ENCODE peak calls at places on chromosomes 5 and 9, in four cellular contexts. U is GM13976, G is heart left ventricle, Z is fibroblast of mammary gland. H is an unnamed sample.

GRCh38 chr9:38018964-38019602 is 49.9 kb downstream of the SHB start:
- DNase-seq in G (peak; percentile 46), Z (peak; percentile 84), U (no peak), H (peak; percentile 49)

GRCh38 chr9:109821711-109822110 is 41.7 kb downstream of the PALM2AKAP2 start:
- DNase-seq in Z (no peak), G (no peak), U (no peak), H (no peak)

GRCh38 chr5:1514027-1514818 is 9.5 kb downstream of the LPCAT1 start:
- DNase-seq in G (peak; percentile 24), U (no peak), Z (no peak), H (no peak)

GRCh38 chr9:38700695-38701094 is 19.2 kb downstream of the FAM240B start:
- DNase-seq in Z (peak; percentile 28), U (no peak), G (no peak), H (no peak)

GRCh38 chr9:131734165-131734610 is 5.7 kb downstream of the RAPGEF1 start:
- DNase-seq in U (no peak), G (peak; percentile 58), Z (no peak), H (no peak)

GRCh38 chr5:167934561-167934971 is 356.9 kb upstream of the WWC1 start:
- DNase-seq in Z (peak; percentile 54), U (no peak), G (peak; percentile 93), H (no peak)

GRCh38 chr9:111963995-111964394 is 67.4 kb downstream of the UGCG start:
- DNase-seq in Z (no peak), U (no peak), G (no peak), H (no peak)

GRCh38 chr5:67214036-67214435 is 17.4 kb upstream of the CD180 start:
- DNase-seq in Z (no peak), G (no peak), U (no peak), H (no peak)

GRCh38 chr5:139401546-139401945 is 2.3 kb downstream of the SPATA24 start:
- DNase-seq in G (no peak), U (no peak), Z (no peak), H (no peak)

GRCh38 chr5:32147959-32148358 is 26.2 kb downstream of the GOLPH3 start:
- DNase-seq in Z (no peak), G (no peak), U (no peak), H (no peak)

GRCh38 chr5:132104561-132104960 is 31.0 kb downstream of the CSF2 start:
- DNase-seq in Z (peak; percentile 79), G (no peak), U (no peak), H (no peak)

GRCh38 chr5:73312146-73312871 is 136.3 kb downstream of the FOXD1 start:
- DNase-seq in Z (peak; percentile 68), U (no peak), G (no peak), H (peak; percentile 89)

GRCh38 chr5:121780406-121780805 is 71.3 kb upstream of the FTMT start:
- DNase-seq in U (no peak), Z (no peak), G (no peak), H (no peak)

GRCh38 chr9:109101810-109102209 is 17.9 kb downstream of the TMEM245 start:
- DNase-seq in G (no peak), U (peak; percentile 27), Z (peak; percentile 80), H (no peak)

GRCh38 chr5:113615708-113616107 is 102.2 kb downstream of the YTHDC2 start:
- DNase-seq in G (no peak), U (no peak), Z (no peak), H (no peak)

GRCh38 chr5:2896371-2897275 is 145.1 kb upstream of the IRX2 start:
- DNase-seq in G (no peak), U (no peak), Z (no peak), H (no peak)

GRCh38 chr5:8908055-8908683 is 637.7 kb downstream of the SEMA5A start:
- DNase-seq in U (peak; percentile 8), G (no peak), Z (peak; percentile 50), H (no peak)

GRCh38 chr9:76658510-76659231 is 105.6 kb upstream of the PCA3 start:
- DNase-seq in G (no peak), Z (peak; percentile 81), U (peak; percentile 62), H (peak; percentile 43)

GRCh38 chr5:61435368-61435767 is 103.3 kb downstream of the ZSWIM6 start:
- DNase-seq in G (no peak), U (no peak), Z (no peak), H (no peak)

GRCh38 chr9:134670851-134671281 is 29.3 kb downstream of the COL5A1 start:
- DNase-seq in U (no peak), Z (no peak), G (no peak), H (no peak)

GRCh38 chr9:76634356-76635054 is 129.7 kb upstream of the PCA3 start:
- DNase-seq in Z (peak; percentile 79), U (no peak), G (no peak), H (peak; percentile 47)

GRCh38 chr9:115200711-115201505 is 83.0 kb upstream of the TNC start:
- DNase-seq in G (no peak), Z (peak; percentile 97), U (no peak), H (no peak)

GRCh38 chr5:110951373-110951791 is 120.1 kb upstream of the TSLP start:
- DNase-seq in G (no peak), Z (peak; percentile 26), U (no peak), H (no peak)

GRCh38 chr5:132376694-132377641 is 7.5 kb downstream of the SLC22A5 start:
- DNase-seq in Z (no peak), U (no peak), G (peak; percentile 53), H (no peak)

GRCh38 chr5:44499381-44499780 is 110.2 kb upstream of the FGF10 start:
- DNase-seq in U (no peak), G (no peak), Z (no peak), H (no peak)

GRCh38 chr5:132221781-132222648 is 5.6 kb downstream of the P4HA2 start:
- DNase-seq in G (peak; percentile 75), Z (peak; percentile 86), U (no peak), H (peak; percentile 78)

GRCh38 chr9:91844656-91845291 is 105.3 kb downstream of the ROR2 start:
- DNase-seq in Z (no peak), U (no peak), G (no peak), H (no peak)

GRCh38 chr9:134661299-134661698 is 19.7 kb downstream of the COL5A1 start:
- DNase-seq in G (peak; percentile 27), Z (peak; percentile 62), U (no peak), H (no peak)

GRCh38 chr5:157312492-157312891 is 46.6 kb downstream of the CYFIP2 start:
- DNase-seq in G (no peak), Z (peak; percentile 73), U (peak; percentile 84), H (no peak)

GRCh38 chr9:69279084-69279729 is 45.8 kb upstream of the ENTREP1 start:
- DNase-seq in Z (no peak), G (no peak), U (no peak), H (no peak)

GRCh38 chr9:14769235-14769580 is 46.7 kb upstream of the CER1 start:
- DNase-seq in G (no peak), Z (peak; percentile 42), U (no peak), H (no peak)

GRCh38 chr9:72292184-72292787 is 72.7 kb downstream of the ZFAND5 start:
- DNase-seq in U (peak; percentile 49), G (no peak), Z (peak; percentile 57), H (no peak)

GRCh38 chr9:25964239-25964638 is 286.0 kb upstream of the TUSC1 start:
- DNase-seq in Z (peak; percentile 86), G (no peak), U (peak; percentile 16), H (peak; percentile 21)

GRCh38 chr9:2745560-2746380 is 28.5 kb downstream of the KCNV2 start:
- DNase-seq in Z (no peak), G (no peak), U (no peak), H (no peak)

GRCh38 chr5:67012241-67012640 is 184.4 kb downstream of the CD180 start:
- DNase-seq in G (no peak), Z (peak; percentile 66), U (no peak), H (no peak)

GRCh38 chr5:151058301-151058700 is 22.5 kb downstream of the TNIP1 start:
- DNase-seq in Z (no peak), G (no peak), U (no peak), H (no peak)
- TF ChIP-seq CTCF in Z (peak; percentile 24), G (no peak), U (no peak), H (peak; percentile 13)

GRCh38 chr9:127061411-127061810 is 61.0 kb downstream of the ANGPTL2 start:
- DNase-seq in Z (no peak), U (no peak), G (no peak), H (no peak)
- TF ChIP-seq CTCF in Z (no peak), U (no peak), G (no peak), H (no peak)

GRCh38 chr9:17793713-17794622 is 215.1 kb downstream of the SH3GL2 start:
- DNase-seq in Z (peak; percentile 17), U (no peak), G (no peak), H (no peak)
- TF ChIP-seq CTCF in Z (peak; percentile 32), U (no peak), G (no peak), H (no peak)

GRCh38 chr5:45862763-45863162 is 166.6 kb upstream of the HCN1 start:
- DNase-seq in Z (no peak), G (no peak), U (no peak), H (no peak)
- TF ChIP-seq CTCF in Z (no peak), G (no peak), U (no peak), H (no peak)

DNA sequence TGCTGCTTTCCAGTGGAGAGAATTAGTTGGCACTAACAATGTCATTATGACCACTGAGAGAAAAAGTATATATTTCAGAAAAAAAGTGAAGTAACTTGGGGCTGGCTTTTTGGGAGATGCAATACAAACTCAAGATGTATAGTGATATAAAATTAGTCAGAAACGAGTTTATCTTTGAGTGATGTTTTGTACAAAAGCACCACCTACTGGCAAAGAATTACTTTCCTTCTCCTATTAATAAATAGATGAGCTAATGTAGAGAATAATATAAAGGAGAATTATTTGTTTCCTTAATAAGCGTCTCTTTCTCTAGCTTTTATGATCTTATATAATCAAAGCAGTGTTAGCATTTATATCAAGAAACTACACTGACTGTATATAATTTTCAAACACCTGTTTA is 158.8 kb downstream of the MEF2C start:
- DNase-seq in G (no peak), U (no peak), Z (peak; percentile 31), H (no peak)
- TF ChIP-seq CTCF in G (no peak), U (no peak), Z (peak; percentile 36), H (peak; percentile 42)

DNA sequence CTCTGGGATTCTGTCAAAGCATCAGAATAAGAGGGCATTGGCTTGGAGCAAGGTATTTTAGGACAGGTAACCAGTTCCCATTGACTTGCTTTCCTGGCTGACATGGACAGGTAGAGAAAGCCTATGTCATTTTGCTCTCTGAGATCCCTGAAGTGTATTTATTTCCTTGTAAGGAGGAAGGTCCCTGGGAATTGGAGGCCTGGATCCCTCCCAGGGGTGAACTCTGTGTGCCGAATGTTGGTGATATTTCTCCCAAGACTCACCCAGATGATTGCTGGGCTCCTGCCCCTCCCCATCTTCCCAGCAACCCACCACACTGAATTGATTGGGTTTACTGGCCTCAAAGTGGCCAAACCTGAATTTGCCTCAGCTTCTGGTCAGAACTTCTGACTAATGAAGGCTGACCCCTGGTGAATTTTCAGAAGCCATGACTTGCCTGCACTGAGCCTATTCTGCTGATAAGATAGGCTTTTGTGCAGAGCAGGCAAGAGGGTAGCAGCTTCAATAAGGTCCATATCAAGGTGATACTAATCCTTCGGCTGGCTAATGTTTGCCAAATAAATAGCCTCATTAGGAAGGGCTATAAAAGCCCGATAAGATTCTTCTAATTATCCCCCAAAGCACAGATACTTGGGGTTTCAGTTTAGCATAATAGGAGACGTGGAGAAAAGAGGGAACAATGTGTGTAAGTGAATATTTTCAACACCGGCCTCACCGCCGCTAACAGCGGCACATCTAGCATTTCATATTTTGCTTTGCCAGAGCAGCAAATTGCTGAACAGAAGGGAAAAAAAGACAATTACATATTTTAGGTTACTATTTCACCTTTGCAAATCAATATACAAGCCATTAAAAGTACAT is 152.9 kb upstream of the PITX1 start:
- DNase-seq in Z (no peak), U (no peak), G (no peak), H (no peak)
- TF ChIP-seq CTCF in Z (no peak), U (no peak), G (no peak), H (peak; percentile 33)